ENCODE peak calls at places on chromosomes 13 and 19, in nine cellular contexts. G is uterus; J is caudate nucleus; E is stomach; U is neural progenitor cell; Y is CD4-positive, CD25-positive, alpha-beta regulatory T cell; Q is body of pancreas; D is right lobe of liver; A is ovary. S is an unnamed sample.
A peak's percentile ranks its signal among the peaks of the same experiment; 100 is the strongest.

GRCh38 chr19:13417054-13417453 is 89.2 kb downstream of the CACNA1A start:
- DNase-seq in A (no peak), G (no peak), J (no peak), D (no peak), U (no peak), Q (no peak), Y (no peak), E (no peak), S (no peak)

GRCh38 chr19:44653977-44654784 is 10.5 kb downstream of the PVR start:
- DNase-seq in G (peak; percentile 43), E (peak; percentile 82), D (peak; percentile 85), Y (peak; percentile 51), Q (peak; percentile 82), A (peak; percentile 47), J (no peak), U (peak; percentile 80), S (peak; percentile 58)

GRCh38 chr19:38559428-38560401 is 58.0 kb downstream of the MAP4K1 start:
- DNase-seq in J (no peak), E (no peak), A (no peak), U (no peak), Q (no peak), Y (peak; percentile 63), G (no peak), D (no peak), S (no peak)

GRCh38 chr13:73303858-73304257 is 245.1 kb downstream of the KLF5 start:
- DNase-seq in G (no peak), E (no peak), Y (no peak), J (no peak), U (no peak), D (no peak), A (no peak), Q (no peak), S (no peak)

GRCh38 chr13:35894636-35895035 is 236.5 kb downstream of the DCLK1 start:
- DNase-seq in J (no peak), U (no peak), G (no peak), Y (no peak), D (no peak), A (no peak), E (no peak), Q (no peak), S (no peak)

GRCh38 chr13:77833331-77833863 is 85.2 kb downstream of the EDNRB start:
- DNase-seq in U (peak; percentile 10), D (no peak), G (peak; percentile 18), J (no peak), Y (no peak), E (no peak), Q (peak; percentile 27), A (no peak), S (no peak)

GRCh38 chr13:23673354-23673753 is 103.1 kb downstream of the TNFRSF19 start:
- DNase-seq in G (peak; percentile 49), D (no peak), U (no peak), J (no peak), Q (peak; percentile 24), Y (no peak), A (no peak), E (no peak), S (no peak)

GRCh38 chr19:51531349-51532315 is at the start of gene SIGLEC6:
- DNase-seq in U (no peak), E (peak; percentile 37), D (peak; percentile 65), Y (no peak), A (no peak), Q (peak; percentile 64), G (no peak), J (peak; percentile 36), S (no peak)

GRCh38 chr13:52096748-52097147 is 32.1 kb downstream of the NEK5 start:
- DNase-seq in D (no peak), J (no peak), A (no peak), U (no peak), E (no peak), Y (no peak), G (no peak), Q (no peak), S (no peak)

GRCh38 chr13:49540552-49540951 is 44.8 kb downstream of the PHF11 start:
- DNase-seq in D (no peak), G (peak; percentile 85), A (no peak), U (peak; percentile 5), J (no peak), E (no peak), Q (no peak), Y (peak; percentile 28), S (no peak)

GRCh38 chr19:789473-790052 is 7.7 kb upstream of the PTBP1 start:
- DNase-seq in Y (no peak), J (no peak), D (peak; percentile 49), Q (no peak), G (no peak), A (no peak), U (peak; percentile 55), E (no peak), S (no peak)

GRCh38 chr13:23460309-23460708 is 26.8 kb upstream of the SACS start:
- DNase-seq in E (no peak), J (no peak), G (no peak), Q (no peak), D (no peak), Y (no peak), U (no peak), A (no peak), S (no peak)

GRCh38 chr13:40433577-40433976 is 232.9 kb downstream of the FOXO1 start:
- DNase-seq in A (no peak), D (no peak), E (no peak), G (no peak), Y (peak; percentile 56), J (no peak), Q (no peak), U (no peak), S (no peak)

GRCh38 chr13:40430234-40430633 is 236.2 kb downstream of the FOXO1 start:
- DNase-seq in A (no peak), U (peak; percentile 73), G (peak; percentile 31), D (no peak), E (no peak), Q (peak; percentile 73), J (no peak), Y (no peak), S (no peak)

GRCh38 chr13:40428354-40428753 is 238.1 kb downstream of the FOXO1 start:
- DNase-seq in G (no peak), A (no peak), D (no peak), J (no peak), E (no peak), Y (no peak), U (no peak), Q (no peak), S (no peak)

GRCh38 chr13:40434516-40435397 is 231.7 kb downstream of the FOXO1 start:
- DNase-seq in G (no peak), J (no peak), D (no peak), Q (no peak), Y (peak; percentile 11), A (no peak), E (no peak), U (no peak), S (no peak)

DNA sequence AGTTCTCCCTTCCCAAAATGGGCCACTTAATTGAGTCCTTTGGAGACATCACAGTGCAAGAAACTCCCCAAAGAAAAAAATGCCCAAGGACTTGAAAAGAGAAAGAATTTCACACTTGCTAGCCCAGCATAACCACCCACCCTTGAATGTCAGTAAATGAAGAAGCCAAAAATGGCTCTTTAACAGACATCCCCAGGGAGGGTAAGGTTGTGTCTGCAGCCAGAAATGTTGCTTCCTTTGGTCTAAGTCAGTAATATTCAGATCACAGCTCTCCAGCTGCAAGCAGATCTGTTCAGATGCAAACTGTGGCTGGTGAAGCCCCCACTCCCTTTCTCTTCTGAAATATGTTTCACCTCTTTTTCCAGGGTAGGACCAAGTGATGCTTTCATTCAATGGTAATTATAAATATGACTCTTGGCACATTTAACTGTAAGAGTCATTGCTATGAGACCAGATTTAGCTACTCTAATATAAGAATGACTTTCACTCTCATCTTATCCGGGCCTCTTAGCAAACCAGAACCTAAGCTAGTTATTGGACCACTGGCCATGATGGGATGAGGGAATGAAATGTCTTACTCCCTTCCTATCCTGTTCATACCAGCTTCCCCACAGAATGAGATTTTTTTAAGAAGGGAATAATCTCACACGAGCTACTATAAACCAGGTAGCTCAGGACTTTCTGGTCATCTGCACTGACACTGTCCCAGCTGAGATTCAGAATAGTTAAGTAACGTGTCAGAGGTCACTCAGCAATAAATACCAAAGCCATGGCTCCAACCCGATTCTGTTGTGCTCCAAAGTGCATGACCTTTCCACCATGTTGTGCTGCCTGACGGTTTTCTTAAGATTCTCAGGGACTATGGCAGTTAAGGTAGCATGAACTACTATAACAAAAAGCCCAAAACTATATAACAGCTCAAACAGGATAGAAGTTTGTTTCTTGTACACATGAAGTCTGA is 234.1 kb downstream of the FOXO1 start:
- DNase-seq in Y (no peak), G (no peak), U (no peak), J (no peak), Q (no peak), E (no peak), D (no peak), A (no peak), S (no peak)
- H3K27ac ChIP-seq in Y (no peak overlapping the region), G (peak overlapping the region; percentile 11), U (no peak overlapping the region), J (no peak overlapping the region), Q (no peak overlapping the region), E (no peak overlapping the region), D (no peak overlapping the region), A (no peak overlapping the region), S (no peak overlapping the region)

GRCh38 chr19:47047931-47048399 is 459 bp downstream of the TMEM160 start:
- DNase-seq in A (peak; percentile 84), E (peak; percentile 84), U (peak; percentile 94), J (peak; percentile 89), Y (peak; percentile 62), G (peak; percentile 85), D (peak; percentile 78), Q (peak; percentile 83), S (peak; percentile 41)
- H3K27ac ChIP-seq in A (no peak overlapping the region), E (peak overlapping the region; percentile 74), U (no peak overlapping the region), J (no peak overlapping the region), Y (peak overlapping the region; percentile 78), G (peak overlapping the region; percentile 65), D (peak overlapping the region; percentile 43), Q (peak overlapping the region; percentile 75), S (peak overlapping the region; percentile 79)

GRCh38 chr19:43505941-43506340 is 1.4 kb upstream of the PHLDB3 start:
- DNase-seq in Y (no peak), E (no peak), Q (no peak), D (no peak), A (no peak), G (no peak), J (no peak), U (no peak), S (no peak)
- H3K27ac ChIP-seq in Y (peak overlapping the region; percentile 92), E (no peak overlapping the region), Q (no peak overlapping the region), D (no peak overlapping the region), A (no peak overlapping the region), G (no peak overlapping the region), J (no peak overlapping the region), U (no peak overlapping the region), S (peak overlapping the region; percentile 96)

GRCh38 chr13:103799028-103799427 is 732.8 kb upstream of the SLC10A2 start:
- DNase-seq in G (no peak), J (no peak), A (no peak), Q (no peak), E (no peak), D (no peak), Y (no peak), U (no peak), S (no peak)

GRCh38 chr13:103805771-103806170 is 739.6 kb upstream of the SLC10A2 start:
- DNase-seq in Y (no peak), G (no peak), J (no peak), D (no peak), A (no peak), E (no peak), Q (no peak), U (no peak), S (no peak)

DNA sequence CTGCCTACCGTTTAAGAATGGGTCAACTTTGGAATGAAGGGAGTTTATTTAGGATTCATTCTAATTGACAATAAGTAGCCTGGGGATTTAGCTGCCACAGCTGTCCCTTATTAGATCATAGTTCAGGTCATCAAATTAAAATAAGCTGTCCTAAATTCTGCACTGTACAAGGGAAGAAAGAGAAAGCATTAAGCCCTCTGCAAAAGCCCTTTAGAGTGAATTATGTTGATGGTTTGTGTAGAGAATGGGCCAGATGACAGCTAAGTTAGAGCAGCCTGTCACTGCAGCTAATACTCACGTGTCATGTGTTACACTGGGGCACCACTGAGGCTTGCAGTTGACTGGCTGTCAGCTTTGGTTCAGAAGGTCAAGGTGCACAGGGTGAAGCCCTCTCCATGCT is 737.1 kb upstream of the SLC10A2 start:
- DNase-seq in A (no peak), Q (no peak), G (no peak), U (no peak), D (no peak), Y (no peak), E (no peak), J (no peak), S (no peak)
- H3K27ac ChIP-seq in A (no peak overlapping the region), Q (no peak overlapping the region), G (no peak overlapping the region), U (no peak overlapping the region), D (no peak overlapping the region), Y (no peak overlapping the region), E (no peak overlapping the region), J (no peak overlapping the region), S (no peak overlapping the region)

S was measured in naive thymus-derived CD4-positive, alpha-beta T cell.